ENCODE peak calls at places on chromosomes 7 and 10, in five cellular contexts. One of them, this sample, is unnamed.

GRCh38 chr7:70093496-70093895 is 495.2 kb downstream of the AUTS2 start:
- DNase-seq in stimulated activated effector memory CD8-positive, alpha-beta T cell treated with anti-CD3 and anti-CD28 coated beads, Interleukin-12 subunit alpha, Interleukin-12 subunit beta, amount 100 ng/mL, for 72 hours: no peak
- DNase-seq in putamen: no peak
- DNase-seq in tibial artery: no peak
- DNase-seq in NCI-H187: no peak
- DNase-seq in this sample: no peak

GRCh38 chr7:112635742-112636141 is 154.5 kb downstream of the TMEM168 start:
- DNase-seq in stimulated activated effector memory CD8-positive, alpha-beta T cell treated with anti-CD3 and anti-CD28 coated beads, Interleukin-12 subunit alpha, Interleukin-12 subunit beta, amount 100 ng/mL, for 72 hours: no peak
- DNase-seq in putamen: no peak
- DNase-seq in tibial artery: no peak
- DNase-seq in NCI-H187: no peak
- DNase-seq in this sample: no peak

GRCh38 chr7:145986248-145986874 is 130.2 kb upstream of the CNTNAP2 start:
- DNase-seq in stimulated activated effector memory CD8-positive, alpha-beta T cell treated with anti-CD3 and anti-CD28 coated beads, Interleukin-12 subunit alpha, Interleukin-12 subunit beta, amount 100 ng/mL, for 72 hours: no peak
- DNase-seq in putamen: no peak
- DNase-seq in tibial artery: no peak
- DNase-seq in NCI-H187: no peak
- DNase-seq in this sample: no peak

GRCh38 chr7:28755255-28755654 is 202.9 kb downstream of the TRIL start:
- DNase-seq in stimulated activated effector memory CD8-positive, alpha-beta T cell treated with anti-CD3 and anti-CD28 coated beads, Interleukin-12 subunit alpha, Interleukin-12 subunit beta, amount 100 ng/mL, for 72 hours: no peak
- DNase-seq in putamen: no peak
- DNase-seq in tibial artery: no peak
- DNase-seq in NCI-H187: no peak
- DNase-seq in this sample: no peak

GRCh38 chr10:686155-686931 is 3.1 kb downstream of the DIP2C start:
- DNase-seq in stimulated activated effector memory CD8-positive, alpha-beta T cell treated with anti-CD3 and anti-CD28 coated beads, Interleukin-12 subunit alpha, Interleukin-12 subunit beta, amount 100 ng/mL, for 72 hours: no peak
- DNase-seq in putamen: no peak
- DNase-seq in tibial artery: no peak
- DNase-seq in NCI-H187: no peak
- DNase-seq in this sample: no peak

GRCh38 chr7:71752171-71752935 is 620.4 kb downstream of the GALNT17 start:
- DNase-seq in stimulated activated effector memory CD8-positive, alpha-beta T cell treated with anti-CD3 and anti-CD28 coated beads, Interleukin-12 subunit alpha, Interleukin-12 subunit beta, amount 100 ng/mL, for 72 hours: peak
- DNase-seq in putamen: no peak
- DNase-seq in tibial artery: no peak
- DNase-seq in NCI-H187: peak
- DNase-seq in this sample: no peak

GRCh38 chr7:5661941-5662340 is 119.5 kb downstream of the RNF216 start:
- DNase-seq in stimulated activated effector memory CD8-positive, alpha-beta T cell treated with anti-CD3 and anti-CD28 coated beads, Interleukin-12 subunit alpha, Interleukin-12 subunit beta, amount 100 ng/mL, for 72 hours: no peak
- DNase-seq in putamen: peak
- DNase-seq in tibial artery: no peak
- DNase-seq in NCI-H187: no peak
- DNase-seq in this sample: no peak

GRCh38 chr10:111344804-111345203 is 268.0 kb downstream of the ADRA2A start:
- DNase-seq in stimulated activated effector memory CD8-positive, alpha-beta T cell treated with anti-CD3 and anti-CD28 coated beads, Interleukin-12 subunit alpha, Interleukin-12 subunit beta, amount 100 ng/mL, for 72 hours: no peak
- DNase-seq in putamen: no peak
- DNase-seq in tibial artery: no peak
- DNase-seq in NCI-H187: no peak
- DNase-seq in this sample: no peak

GRCh38 chr7:120254845-120255244 is 18.1 kb upstream of the KCND2 start:
- DNase-seq in stimulated activated effector memory CD8-positive, alpha-beta T cell treated with anti-CD3 and anti-CD28 coated beads, Interleukin-12 subunit alpha, Interleukin-12 subunit beta, amount 100 ng/mL, for 72 hours: no peak
- DNase-seq in putamen: no peak
- DNase-seq in tibial artery: no peak
- DNase-seq in NCI-H187: no peak
- DNase-seq in this sample: no peak

GRCh38 chr7:22220947-22221346 is 136.0 kb downstream of the RAPGEF5 start:
- DNase-seq in stimulated activated effector memory CD8-positive, alpha-beta T cell treated with anti-CD3 and anti-CD28 coated beads, Interleukin-12 subunit alpha, Interleukin-12 subunit beta, amount 100 ng/mL, for 72 hours: no peak
- DNase-seq in putamen: no peak
- DNase-seq in tibial artery: no peak
- DNase-seq in NCI-H187: no peak
- DNase-seq in this sample: no peak

GRCh38 chr7:112023282-112023681 is 182.9 kb downstream of the DOCK4 start:
- DNase-seq in stimulated activated effector memory CD8-positive, alpha-beta T cell treated with anti-CD3 and anti-CD28 coated beads, Interleukin-12 subunit alpha, Interleukin-12 subunit beta, amount 100 ng/mL, for 72 hours: no peak
- DNase-seq in putamen: no peak
- DNase-seq in tibial artery: no peak
- DNase-seq in NCI-H187: no peak
- DNase-seq in this sample: no peak

This sample was measured in memory B cell.